ENCODE peak calls at places on chromosomes 4 and X, in seven cellular contexts. E is transverse colon, B is lower leg skin, D is testis, C is body of pancreas, U is GM12892, A is heart left ventricle. P is an unnamed sample.
A peak's percentile ranks its signal among the peaks of the same experiment; 100 is the strongest.

GRCh38 chrX:10045327-10046000 is 78.3 kb downstream of the CLDN34 start:
- DNase-seq in E (no peak), C (peak; percentile 61), B (peak; percentile 82), D (peak; percentile 64), A (peak; percentile 68), U (no peak), P (no peak)

GRCh38 chr4:151401739-151402138 is 7.2 kb upstream of the FHIP1A start:
- DNase-seq in U (no peak), A (no peak), D (no peak), E (no peak), B (no peak), C (no peak), P (no peak)

GRCh38 chr4:10028910-10029309 is 7.6 kb upstream of the SLC2A9 start:
- DNase-seq in D (no peak), C (no peak), B (peak; percentile 46), U (no peak), E (no peak), A (no peak), P (no peak)

GRCh38 chrX:139211568-139212182 is 318.9 kb upstream of the F9 start:
- DNase-seq in E (no peak), A (no peak), C (no peak), U (no peak), B (no peak), D (no peak), P (no peak)

GRCh38 chrX:146921204-146921603 is 106.7 kb upstream of the CXorf51A start:
- DNase-seq in A (no peak), C (no peak), D (no peak), U (no peak), E (no peak), B (no peak), P (no peak)

GRCh38 chrX:97065066-97065465 is 181.4 kb downstream of the RPA4 start:
- DNase-seq in E (no peak), B (no peak), A (no peak), U (no peak), C (no peak), D (no peak), P (no peak)

GRCh38 chrX:3598046-3598605 is 115.3 kb downstream of the PRKX start:
- DNase-seq in D (no peak), C (no peak), B (no peak), A (no peak), U (no peak), E (no peak), P (no peak)

GRCh38 chrX:39866229-39866628 is 231.5 kb downstream of the BCOR start:
- DNase-seq in E (no peak), A (no peak), U (no peak), D (no peak), B (no peak), C (no peak), P (no peak)

GRCh38 chrX:111568356-111568755 is 56.9 kb downstream of the SERTM2 start:
- DNase-seq in A (no peak), B (no peak), D (peak; percentile 14), E (no peak), C (peak; percentile 20), U (no peak), P (peak; percentile 35)

GRCh38 chr4:85598936-85599335 is 124.0 kb downstream of the ARHGAP24 start:
- DNase-seq in U (no peak), C (no peak), B (no peak), A (no peak), D (no peak), E (no peak), P (no peak)

DNA sequence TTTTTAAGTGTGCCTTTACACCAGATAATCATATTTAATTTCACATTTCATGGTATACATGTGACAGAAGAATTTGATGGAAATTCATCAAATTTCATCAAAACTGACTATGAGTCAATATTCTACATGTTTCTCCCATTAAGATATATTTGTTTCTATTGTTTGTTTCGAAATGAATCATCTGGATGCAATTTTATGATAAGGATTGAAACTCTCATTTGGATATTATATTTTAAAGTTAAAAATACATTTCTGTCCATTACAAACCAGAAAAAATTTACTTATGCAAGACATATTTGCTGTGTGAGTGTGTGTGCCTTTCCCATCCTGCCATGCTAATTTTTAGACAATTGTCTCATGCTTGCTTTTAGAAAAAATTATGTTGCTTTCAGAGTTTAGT is 52.2 kb downstream of the SULT1B1 start:
- DNase-seq in A (no peak), U (no peak), C (no peak), E (no peak), B (no peak), D (no peak), P (no peak)
- TF ChIP-seq POLR2A in A (no peak), U (no peak), C (no peak), E (no peak), B (no peak), D (no peak), P (no peak)

GRCh38 chr4:153684182-153685073 is at the start of gene TLR2:
- DNase-seq in A (peak; percentile 91), C (peak; percentile 79), E (peak; percentile 73), B (peak; percentile 92), D (peak; percentile 18), U (peak; percentile 29), P (peak; percentile 86)
- TF ChIP-seq POLR2A in A (peak; percentile 27), C (no peak), E (peak; percentile 38), B (no peak), D (no peak), U (no peak), P (peak; percentile 54)

DNA sequence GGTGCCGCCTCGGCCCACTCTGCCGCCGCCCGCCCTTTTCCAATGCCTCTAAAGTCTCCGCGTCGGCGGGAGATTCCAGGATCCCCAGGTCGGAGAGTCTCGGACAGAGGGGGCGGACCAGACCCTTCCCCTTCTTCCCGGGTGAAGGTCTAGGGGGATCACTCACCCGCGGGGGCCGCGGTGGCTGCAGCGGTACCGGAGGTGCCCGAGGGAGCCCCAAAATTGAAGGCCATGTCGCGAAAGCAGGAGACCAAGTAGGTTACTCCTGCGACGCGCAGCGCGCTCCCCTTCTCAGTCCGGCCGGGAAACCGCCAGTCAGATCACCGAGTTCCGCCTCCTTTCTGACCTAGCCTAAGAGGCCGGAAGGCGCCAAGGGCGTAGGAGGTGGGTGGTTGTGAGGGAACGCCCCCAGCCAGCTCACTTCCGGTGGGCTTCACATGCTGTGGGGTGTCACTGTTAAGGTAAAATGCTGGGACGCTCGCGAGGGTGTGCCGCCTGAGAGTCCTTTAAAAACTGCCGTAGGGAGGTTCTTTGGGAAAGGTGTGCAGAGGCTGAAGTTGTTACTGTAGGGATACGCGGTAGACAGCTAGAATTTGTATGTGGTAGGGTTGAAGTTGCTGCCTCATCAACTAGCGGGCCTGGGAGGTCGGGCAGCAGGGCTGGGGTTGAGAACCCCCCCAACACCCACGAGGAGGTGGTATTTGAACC is at the start of gene NUP54:
- DNase-seq in A (peak; percentile 95), U (peak; percentile 82), E (peak; percentile 96), D (peak; percentile 97), C (peak; percentile 96), B (peak; percentile 98), P (peak; percentile 94)
- TF ChIP-seq POLR2A in A (peak; percentile 70), U (peak; percentile 85), E (peak; percentile 94), D (peak; percentile 73), C (peak; percentile 76), B (peak; percentile 23), P (peak; percentile 87)

GRCh38 chr4:76302856-76303438 is 3.6 kb upstream of the STBD1 start:
- DNase-seq in A (no peak), B (no peak), D (no peak), E (no peak), C (no peak), U (no peak), P (no peak)

GRCh38 chr4:76298227-76298626 is 8.3 kb upstream of the STBD1 start:
- DNase-seq in D (no peak), U (no peak), C (no peak), A (no peak), E (no peak), B (no peak), P (no peak)

GRCh38 chr4:76301775-76302162 is 4.8 kb upstream of the STBD1 start:
- DNase-seq in A (no peak), E (no peak), U (no peak), D (no peak), B (no peak), C (no peak), P (no peak)

GRCh38 chr4:76300012-76300411 is 6.5 kb upstream of the STBD1 start:
- DNase-seq in C (no peak), A (no peak), B (no peak), U (no peak), D (no peak), E (no peak), P (no peak)

DNA sequence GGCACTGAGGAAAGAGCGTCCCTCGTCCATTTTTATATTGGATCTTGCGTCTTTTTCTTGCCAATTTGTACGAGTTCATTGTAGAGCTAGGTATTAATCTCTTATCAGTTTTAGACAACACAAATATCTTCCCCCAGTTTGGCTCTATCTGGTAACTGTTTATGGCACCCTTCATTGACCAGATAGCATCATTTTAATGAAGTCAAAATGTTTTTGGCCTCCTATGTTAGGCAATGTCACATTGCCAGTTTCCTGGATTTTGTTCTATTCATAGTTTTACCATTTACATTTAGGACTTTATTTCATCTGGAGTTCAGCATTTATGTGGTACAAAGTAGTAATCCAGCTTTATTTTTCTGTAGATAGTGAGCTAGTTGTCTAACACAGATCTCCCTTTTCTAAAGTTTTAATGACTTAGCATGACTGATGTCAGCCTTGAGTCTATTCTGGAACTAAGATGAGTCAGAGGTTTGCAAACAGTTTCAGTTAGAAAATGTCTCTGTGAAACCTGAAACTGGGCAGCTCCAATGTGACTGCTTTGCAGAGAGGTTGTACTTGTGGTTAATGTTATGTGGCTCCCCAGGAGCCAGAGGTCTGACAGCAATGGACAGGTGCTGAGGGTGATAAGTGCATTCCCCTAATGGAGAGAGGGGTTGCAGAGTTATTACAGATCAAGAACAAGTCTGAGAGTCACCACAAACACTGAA is 5.3 kb upstream of the STBD1 start:
- DNase-seq in E (no peak), D (no peak), C (peak; percentile 55), A (no peak), B (no peak), U (peak; percentile 55), P (no peak)
- TF ChIP-seq POLR2A in E (no peak), D (no peak), C (no peak), A (no peak), B (no peak), U (no peak), P (peak; percentile 70)

GRCh38 chr4:15004701-15005301 is 2.5 kb downstream of the CPEB2 start:
- DNase-seq in B (peak; percentile 96), C (peak; percentile 90), A (peak; percentile 93), U (peak; percentile 21), E (peak; percentile 91), D (peak; percentile 80), P (peak; percentile 94)
- TF ChIP-seq POLR2A in B (no peak), C (peak; percentile 70), A (peak; percentile 62), U (no peak), E (peak; percentile 87), D (no peak), P (peak; percentile 67)

DNA sequence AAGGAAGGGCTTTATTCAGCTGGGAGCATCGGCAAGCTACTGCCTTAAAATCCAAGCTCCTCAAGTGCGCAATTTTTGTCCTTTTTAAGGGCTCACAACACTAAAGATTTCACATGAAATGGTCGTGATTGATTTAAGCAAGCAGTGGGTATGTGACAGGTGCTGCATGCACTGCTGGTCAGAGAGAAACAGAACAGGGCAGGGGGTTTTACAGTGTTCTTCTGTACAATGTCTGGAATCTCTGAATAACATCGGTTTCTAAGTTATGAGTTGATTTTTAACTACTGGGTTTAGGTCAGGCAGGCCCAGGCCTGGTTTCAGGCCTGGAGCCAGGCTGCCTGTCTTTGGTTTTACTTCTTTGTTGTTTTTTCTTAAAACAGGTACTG is 6.0 kb downstream of the UGT2B17 start:
- DNase-seq in U (no peak), B (no peak), C (no peak), A (no peak), E (no peak), D (no peak), P (no peak)
- TF ChIP-seq POLR2A in U (no peak), B (no peak), C (no peak), A (no peak), E (no peak), D (no peak), P (no peak)